ENCODE peak calls at places on chromosomes 11 and 22, in nine cellular contexts. M, Q, J, C, B, U, P, X and S are unnamed samples.

GRCh38 chr22:17772249-17772962 is 1.9 kb downstream of the BID start:
- DNase-seq in B (peak), Q (no peak), M (no peak), J (no peak), X (no peak), U (no peak), P (peak), C (no peak), S (no peak)

GRCh38 chr22:27349456-27349855 is 452.1 kb downstream of the MN1 start:
- DNase-seq in C (no peak), M (no peak), U (no peak), B (peak), Q (no peak), X (no peak), P (no peak), J (no peak), S (no peak)

GRCh38 chr11:134939046-134939445 is 527.0 kb upstream of the B3GAT1 start:
- DNase-seq in U (no peak), B (no peak), X (peak), Q (no peak), J (no peak), M (no peak), P (no peak), C (no peak), S (no peak)

GRCh38 chr11:44693654-44694119 is 33.1 kb upstream of the TSPAN18 start:
- DNase-seq in U (no peak), P (no peak), Q (no peak), J (no peak), X (no peak), M (no peak), C (no peak), B (no peak), S (no peak)

GRCh38 chr11:66626926-66627325 is 10.5 kb downstream of the RBM14 start:
- DNase-seq in M (no peak), P (no peak), X (no peak), U (no peak), C (no peak), B (no peak), Q (no peak), J (no peak), S (no peak)

GRCh38 chr22:50218996-50219727 is 18.4 kb downstream of the SELENOO start:
- DNase-seq in B (peak), P (no peak), J (no peak), Q (no peak), X (peak), C (peak), U (no peak), M (peak), S (peak)

GRCh38 chr22:39634530-39635399 is 64.2 kb downstream of the CACNA1I start:
- DNase-seq in J (peak), P (peak), Q (no peak), C (no peak), M (peak), X (no peak), B (peak), U (peak), S (no peak)

GRCh38 chr11:20207781-20208621 is 47.7 kb upstream of the DBX1 start:
- DNase-seq in U (no peak), Q (no peak), M (no peak), B (no peak), J (no peak), P (no peak), X (no peak), C (no peak), S (no peak)

GRCh38 chr11:134557571-134558257 is 145.7 kb upstream of the B3GAT1 start:
- DNase-seq in M (no peak), X (no peak), P (no peak), Q (no peak), C (no peak), J (no peak), B (no peak), U (no peak), S (no peak)

GRCh38 chr11:106456651-106457050 is 379.2 kb downstream of the AASDHPPT start:
- DNase-seq in C (no peak), U (no peak), M (no peak), Q (no peak), P (no peak), J (no peak), X (no peak), B (no peak), S (no peak)

GRCh38 chr11:21142007-21142406 is 472.6 kb downstream of the NELL1 start:
- DNase-seq in C (no peak), P (no peak), J (no peak), Q (no peak), B (no peak), U (no peak), M (no peak), X (no peak), S (peak)

GRCh38 chr11:17486666-17487065 is 10.0 kb upstream of the ABCC8 start:
- DNase-seq in C (no peak), M (no peak), J (no peak), U (no peak), X (no peak), Q (no peak), B (no peak), P (no peak), S (no peak)

GRCh38 chr22:44589831-44590230 is 91.8 kb upstream of the RTL6 start:
- DNase-seq in X (no peak), M (no peak), U (no peak), Q (no peak), P (no peak), C (no peak), B (no peak), J (no peak), S (no peak)

GRCh38 chr11:76038608-76039007 is 167.7 kb downstream of the WNT11 start:
- DNase-seq in B (no peak), P (no peak), M (no peak), C (no peak), X (no peak), J (no peak), Q (no peak), U (no peak), S (no peak)

GRCh38 chr11:44010789-44011251 is 37.0 kb upstream of the ACCSL start:
- DNase-seq in M (no peak), U (no peak), B (peak), Q (no peak), P (no peak), C (no peak), J (no peak), X (no peak), S (no peak)

GRCh38 chr11:10478574-10479550 is 23.8 kb downstream of the AMPD3 start:
- DNase-seq in M (no peak), J (no peak), B (no peak), X (no peak), Q (no peak), C (no peak), U (no peak), P (no peak), S (no peak)

GRCh38 chr11:9210922-9211320 is 54.2 kb downstream of the DENND5A start:
- DNase-seq in M (no peak), Q (no peak), U (no peak), P (no peak), J (no peak), C (no peak), X (no peak), B (peak), S (no peak)

GRCh38 chr11:102599642-102600261 is 25.4 kb downstream of the MMP20 start:
- DNase-seq in B (peak), C (no peak), Q (no peak), M (peak), X (no peak), J (peak), P (peak), U (peak), S (peak)

GRCh38 chr11:45155058-45155551 is 8.7 kb downstream of the PRDM11 start:
- DNase-seq in P (no peak), U (no peak), C (peak), M (no peak), Q (no peak), B (no peak), X (no peak), J (no peak), S (no peak)

GRCh38 chr11:12636871-12637410 is 37.3 kb upstream of the TEAD1 start:
- DNase-seq in J (no peak), U (no peak), P (no peak), C (no peak), X (no peak), B (no peak), M (no peak), Q (no peak), S (peak)

GRCh38 chr22:17867160-17867785 is 93.0 kb upstream of the BID start:
- DNase-seq in Q (no peak), B (no peak), U (no peak), J (no peak), M (no peak), C (no peak), P (no peak), X (no peak), S (peak)

GRCh38 chr11:88603499-88603898 is 266.0 kb upstream of the CTSC start:
- DNase-seq in X (no peak), C (no peak), J (no peak), Q (no peak), P (no peak), U (no peak), B (peak), M (peak), S (peak)

GRCh38 chr22:33921576-33922181 is 1.4 kb upstream of the LARGE1 start:
- DNase-seq in U (peak), B (peak), X (peak), C (peak), J (no peak), M (no peak), P (peak), Q (peak), S (peak)

GRCh38 chr22:40654522-40655167 is 18.1 kb upstream of the MRTFA start:
- DNase-seq in M (no peak), Q (no peak), X (no peak), B (peak), U (no peak), C (peak), P (peak), J (no peak), S (peak)

GRCh38 chr11:46352063-46352841 is 5.0 kb downstream of the DGKZ start:
- DNase-seq in J (no peak), X (no peak), Q (peak), M (no peak), C (peak), B (peak), P (peak), U (peak), S (no peak)

GRCh38 chr11:69154211-69154913 is 1.4 kb upstream of the SMIM38 start:
- DNase-seq in C (no peak), P (no peak), B (no peak), Q (no peak), X (no peak), M (no peak), U (no peak), J (no peak), S (no peak)

GRCh38 chr11:1209371-1210057 is 13.4 kb upstream of the MUC5B start:
- DNase-seq in C (no peak), J (no peak), X (no peak), B (no peak), U (no peak), M (no peak), P (no peak), Q (no peak), S (no peak)

GRCh38 chr11:33773399-33774355 is 643 bp downstream of the FBXO3 start:
- DNase-seq in J (no peak), X (no peak), C (peak), Q (peak), U (peak), P (peak), B (peak), M (no peak), S (no peak)

GRCh38 chr11:133479209-133479608 is 53.1 kb downstream of the OPCML start:
- DNase-seq in U (no peak), Q (no peak), X (no peak), P (no peak), J (no peak), B (no peak), M (no peak), C (no peak), S (no peak)

GRCh38 chr11:33015621-33016551 is at the start of gene DEPDC7:
- DNase-seq in B (peak), P (peak), U (peak), Q (peak), X (peak), M (peak), J (no peak), C (peak), S (peak)